ENCODE peak calls at places on chromosomes 5 and 9, in six cellular contexts. O is GM12878, Q is HCT116, S is H1, M is HepG2, P is SK-N-SH. T is an unnamed sample.

GRCh38 chr5:109529520-109529919 is 119.7 kb upstream of the PJA2 start:
- DNase-seq in O (no peak), Q (no peak), S (no peak), M (no peak), P (no peak), T (peak)

GRCh38 chr5:149962040-149962439 is 1.5 kb downstream of the SLC26A2 start:
- DNase-seq in O (no peak), Q (no peak), S (no peak), M (peak), P (peak), T (peak)

GRCh38 chr9:36855443-36856315 is 178.4 kb downstream of the PAX5 start:
- DNase-seq in O (no peak), Q (peak), S (no peak), M (peak), P (peak), T (peak)

GRCh38 chr5:160930361-160930760 is 78.3 kb upstream of the ATP10B start:
- DNase-seq in O (no peak), Q (no peak), S (peak), M (no peak), P (no peak), T (no peak)

GRCh38 chr5:133664422-133664821 is 52.1 kb upstream of the FSTL4 start:
- DNase-seq in O (no peak), Q (peak), S (no peak), M (no peak), P (no peak), T (no peak)

GRCh38 chr5:135588299-135588698 is 9.5 kb upstream of the CXCL14 start:
- DNase-seq in O (no peak), Q (no peak), S (no peak), M (no peak), P (no peak), T (no peak)

GRCh38 chr9:134063088-134063875 is 4.5 kb downstream of the BRD3 start:
- DNase-seq in O (no peak), Q (no peak), S (no peak), M (no peak), P (peak), T (no peak)

GRCh38 chr5:180284161-180284560 is 7.7 kb downstream of the MAPK9 start:
- DNase-seq in O (no peak), Q (no peak), S (no peak), M (no peak), P (no peak), T (no peak)

GRCh38 chr9:16191237-16191636 is 638.4 kb downstream of the CCDC171 start:
- DNase-seq in O (no peak), Q (no peak), S (no peak), M (no peak), P (no peak), T (no peak)

GRCh38 chr9:105053209-105053652 is 125.3 kb upstream of the ABCA1 start:
- DNase-seq in O (peak), Q (no peak), S (no peak), M (no peak), P (no peak), T (no peak)

GRCh38 chr5:1736889-1737711 is 62.5 kb downstream of the MRPL36 start:
- DNase-seq in O (no peak), Q (no peak), S (no peak), M (no peak), P (peak), T (no peak)

GRCh38 chr9:34554211-34555001 is 31.6 kb upstream of the ENHO start:
- DNase-seq in O (no peak), Q (no peak), S (no peak), M (no peak), P (peak), T (no peak)

GRCh38 chr9:19665146-19665863 is 123.5 kb downstream of the SLC24A2 start:
- DNase-seq in O (peak), Q (no peak), S (no peak), M (no peak), P (no peak), T (no peak)

GRCh38 chr5:124180523-124181461 is 565.6 kb downstream of the ZNF608 start:
- DNase-seq in O (no peak), Q (no peak), S (no peak), M (no peak), P (no peak), T (no peak)

GRCh38 chr5:157252741-157253465 is 13.0 kb upstream of the CYFIP2 start:
- DNase-seq in O (peak), Q (no peak), S (no peak), M (no peak), P (peak), T (no peak)

GRCh38 chr5:172891716-172892421 is 57.8 kb downstream of the ERGIC1 start:
- DNase-seq in O (no peak), Q (no peak), S (no peak), M (no peak), P (no peak), T (no peak)

GRCh38 chr5:39892708-39893107 is 467.9 kb upstream of the DAB2 start:
- DNase-seq in O (no peak), Q (no peak), S (no peak), M (no peak), P (no peak), T (no peak)
- TF ChIP-seq JUND in O (no peak), Q (no peak), S (no peak), M (no peak), P (no peak), T (no peak)

DNA sequence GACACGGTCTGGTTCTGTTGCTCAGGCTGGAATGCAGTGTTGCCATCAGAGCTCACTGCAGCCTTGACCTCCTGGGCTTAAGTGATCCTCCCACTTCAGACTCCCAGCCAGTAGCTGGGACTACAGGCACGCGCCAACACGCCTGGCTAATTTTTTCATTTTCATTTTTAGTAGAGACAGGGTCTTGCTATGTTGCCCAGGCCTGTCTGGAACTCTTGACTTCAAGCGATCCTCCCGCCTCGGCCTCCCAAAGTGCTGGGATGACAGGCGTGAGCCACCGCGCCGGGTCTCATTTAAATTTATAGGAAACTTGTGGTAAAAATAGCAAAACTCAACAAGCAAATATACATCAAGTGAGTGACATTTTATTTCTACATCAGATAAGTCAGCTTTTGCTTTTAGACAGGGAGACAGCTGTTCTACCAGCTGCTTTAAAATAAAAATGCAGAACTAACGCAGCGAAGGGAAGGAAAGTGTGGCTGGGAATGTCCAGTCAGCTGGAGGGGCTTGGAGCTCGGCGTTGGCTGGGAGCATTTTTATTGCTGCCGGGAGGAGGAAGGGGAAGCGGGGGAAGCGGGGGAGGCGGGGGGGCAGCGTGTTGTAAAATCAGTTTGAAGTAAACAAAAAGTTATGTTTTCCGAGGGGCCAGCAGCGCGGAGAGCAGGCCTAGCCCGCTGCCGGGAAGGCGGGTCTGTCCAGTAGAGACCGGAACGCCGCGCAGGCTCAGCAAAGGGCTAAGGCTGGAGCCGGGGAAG is 707 bp upstream of the ZFYVE16 start:
- DNase-seq in O (no peak), Q (no peak), S (no peak), M (peak), P (no peak), T (peak)
- TF ChIP-seq JUND in O (no peak), Q (no peak), S (no peak), M (no peak), P (no peak), T (no peak)

DNA sequence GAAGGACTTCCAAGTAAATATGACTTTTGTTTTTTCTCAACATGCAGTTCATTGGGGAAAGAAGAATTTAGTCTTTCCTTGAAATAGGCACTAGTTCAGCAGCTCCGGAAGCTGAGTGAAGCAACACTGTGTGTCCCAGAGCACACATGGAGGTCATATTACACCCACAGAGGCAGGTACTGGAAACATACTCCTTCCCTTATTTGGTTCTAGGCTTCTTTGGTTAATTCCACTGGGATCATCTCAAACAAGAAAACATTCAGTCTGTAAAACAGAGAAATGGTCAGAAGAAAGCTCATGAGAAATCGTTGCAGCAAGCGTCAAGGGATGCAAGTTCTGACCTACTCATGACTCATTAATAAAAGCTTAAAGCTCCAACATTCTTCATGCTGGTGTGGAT is 175.1 kb upstream of the PCSK5 start:
- DNase-seq in O (no peak), Q (no peak), S (no peak), M (no peak), P (no peak), T (no peak)
- TF ChIP-seq JUND in O (no peak), Q (no peak), S (no peak), M (no peak), P (no peak), T (no peak)

GRCh38 chr5:102627311-102627710 is 127.8 kb upstream of the PAM start:
- DNase-seq in O (no peak), Q (no peak), S (no peak), M (no peak), P (no peak), T (no peak)
- TF ChIP-seq JUND in O (no peak), Q (peak), S (no peak), M (no peak), P (peak), T (no peak)

DNA sequence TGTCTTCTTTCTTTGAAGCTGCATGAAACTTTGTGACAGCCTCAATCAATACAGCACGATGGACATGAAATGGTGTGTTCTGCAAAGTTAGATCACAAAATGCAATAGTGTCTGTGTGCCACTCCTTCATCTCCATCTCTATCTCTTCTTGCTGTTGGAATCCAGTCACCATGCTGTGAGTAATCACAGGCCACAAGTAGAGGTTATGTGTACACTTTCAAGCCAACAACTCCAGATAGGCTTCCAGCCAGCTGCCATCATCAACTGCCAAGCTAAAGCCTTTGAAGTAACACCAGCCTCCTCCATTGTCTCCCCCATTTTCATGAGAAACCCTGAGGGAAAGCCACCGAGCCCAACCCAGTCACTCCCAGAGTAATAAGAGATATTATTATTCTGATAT is 360.6 kb downstream of the PTPRD start:
- DNase-seq in O (no peak), Q (no peak), S (no peak), M (no peak), P (no peak), T (no peak)
- TF ChIP-seq JUND in O (no peak), Q (no peak), S (no peak), M (no peak), P (no peak), T (no peak)

DNA sequence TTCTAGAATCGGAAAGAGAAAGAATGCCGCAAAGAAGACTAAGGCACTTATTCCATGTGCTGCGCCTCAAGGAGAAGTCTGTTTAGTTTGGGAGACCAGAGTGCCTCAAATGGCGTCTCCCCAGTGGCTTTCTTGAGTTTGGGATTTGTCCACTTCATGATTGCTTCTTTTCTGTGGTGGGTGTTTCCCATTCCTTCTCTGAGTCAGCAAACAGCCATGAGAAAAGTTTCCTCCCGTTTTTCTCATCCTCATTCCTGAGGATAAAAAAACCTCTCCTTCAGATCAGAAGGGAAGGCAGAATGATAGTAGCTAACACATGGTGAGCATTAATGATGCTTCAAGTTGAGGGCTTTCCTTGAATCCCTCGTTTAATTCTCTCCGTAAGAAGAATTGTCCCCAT is 275.9 kb upstream of the WWC1 start:
- DNase-seq in O (no peak), Q (no peak), S (no peak), M (no peak), P (no peak), T (no peak)
- TF ChIP-seq JUND in O (no peak), Q (no peak), S (no peak), M (no peak), P (no peak), T (no peak)

T was measured in T47D.